ENCODE peak calls at places on chromosome 12, in nine cellular contexts. A is astrocyte of the cerebellum; S is fibroblast of pulmonary artery; D is tibial nerve; Q is psoas muscle; T is CD4-positive, alpha-beta T cell; E is ovary; K is HL-60; W is foreskin fibroblast. Z is an unnamed sample.

GRCh38 chr12:122858591-122859302 is 23.5 kb downstream of the HIP1R start:
- DNase-seq in A (no peak), S (no peak), Q (peak), E (no peak), D (no peak), W (no peak), K (no peak), T (no peak), Z (no peak)

GRCh38 chr12:72570601-72571000 is 298.4 kb downstream of the TRHDE start:
- DNase-seq in W (no peak), A (no peak), K (no peak), E (no peak), Q (no peak), T (no peak), D (peak), S (no peak), Z (no peak)

GRCh38 chr12:107844312-107844921 is 69.9 kb downstream of the ASCL4 start:
- DNase-seq in A (no peak), D (no peak), T (no peak), W (peak), Q (peak), E (no peak), S (peak), K (no peak), Z (no peak)

GRCh38 chr12:3193755-3194154 is 116.6 kb downstream of the TSPAN9 start:
- DNase-seq in Q (no peak), T (no peak), A (no peak), D (no peak), E (no peak), S (no peak), K (no peak), W (no peak), Z (no peak)

GRCh38 chr12:77980782-77981181 is 150.1 kb downstream of the NAV3 start:
- DNase-seq in K (no peak), A (no peak), D (no peak), S (no peak), E (no peak), T (no peak), Q (no peak), W (peak), Z (no peak)

GRCh38 chr12:95096852-95097251 is 23.4 kb upstream of the NR2C1 start:
- DNase-seq in E (no peak), A (no peak), S (peak), T (no peak), Q (no peak), K (no peak), D (peak), W (peak), Z (no peak)

GRCh38 chr12:26113194-26113654 is 11.6 kb downstream of the BHLHE41 start:
- DNase-seq in Q (no peak), D (peak), W (no peak), T (no peak), S (no peak), E (no peak), A (no peak), K (no peak), Z (no peak)

GRCh38 chr12:94208433-94208921 is 60.1 kb downstream of the PLXNC1 start:
- DNase-seq in S (no peak), W (no peak), Q (no peak), T (no peak), D (peak), K (no peak), E (no peak), A (no peak), Z (no peak)

GRCh38 chr12:6426882-6427671 is 17.7 kb upstream of the CD27 start:
- DNase-seq in K (no peak), T (peak), Q (no peak), W (no peak), S (no peak), A (no peak), D (no peak), E (peak), Z (no peak)

GRCh38 chr12:19739195-19739776 is 300.0 kb downstream of the AEBP2 start:
- DNase-seq in A (peak), Q (no peak), E (no peak), W (peak), S (peak), T (no peak), K (no peak), D (peak), Z (peak)

GRCh38 chr12:111441107-111441928 is 35.6 kb downstream of the SH2B3 start:
- DNase-seq in A (no peak), E (no peak), K (no peak), D (no peak), S (no peak), Q (no peak), W (peak), T (no peak), Z (no peak)

GRCh38 chr12:42798811-42799438 is 209.4 kb upstream of the PRICKLE1 start:
- DNase-seq in D (no peak), E (no peak), K (no peak), Q (no peak), A (peak), S (peak), T (no peak), W (peak), Z (no peak)

GRCh38 chr12:80332827-80333226 is 111.2 kb upstream of the PTPRQ start:
- DNase-seq in A (no peak), W (no peak), K (no peak), Q (no peak), D (no peak), E (no peak), T (no peak), S (no peak), Z (no peak)

GRCh38 chr12:78746001-78746400 is 118.6 kb upstream of the SYT1 start:
- DNase-seq in A (no peak), S (no peak), Q (no peak), E (no peak), W (no peak), T (no peak), K (no peak), D (no peak), Z (no peak)

GRCh38 chr12:22458301-22458917 is 85.9 kb downstream of the C2CD5 start:
- DNase-seq in E (no peak), D (no peak), T (no peak), W (no peak), A (no peak), Q (no peak), K (no peak), S (no peak), Z (no peak)

GRCh38 chr12:77837876-77838291 is 7.2 kb downstream of the NAV3 start:
- DNase-seq in Q (peak), T (no peak), A (no peak), D (no peak), E (peak), W (no peak), S (peak), K (no peak), Z (no peak)

GRCh38 chr12:86230516-86231146 is 25.6 kb downstream of the MGAT4C start:
- DNase-seq in W (peak), A (peak), D (no peak), Q (no peak), E (no peak), K (no peak), S (peak), T (no peak), Z (no peak)

GRCh38 chr12:107684990-107685359 is 624 bp upstream of the PWP1 start:
- DNase-seq in W (peak), A (no peak), K (no peak), Q (no peak), E (no peak), D (no peak), S (peak), T (peak), Z (no peak)

GRCh38 chr12:53725824-53726223 is 1.4 kb downstream of the CALCOCO1 start:
- DNase-seq in E (no peak), T (no peak), A (no peak), K (no peak), D (no peak), W (peak), Q (no peak), S (no peak), Z (no peak)

GRCh38 chr12:116319851-116320621 is 42.5 kb upstream of the MED13L start:
- DNase-seq in K (no peak), D (peak), W (peak), E (peak), T (no peak), Q (peak), S (peak), A (peak), Z (peak)

GRCh38 chr12:69556383-69556782 is 28.9 kb upstream of the CCT2 start:
- DNase-seq in A (no peak), Q (no peak), S (no peak), T (no peak), E (no peak), K (no peak), W (no peak), D (no peak), Z (no peak)

GRCh38 chr12:104957388-104958008 is 592 bp downstream of the SLC41A2 start:
- DNase-seq in S (no peak), E (no peak), A (no peak), D (no peak), T (peak), Q (no peak), K (no peak), W (peak), Z (no peak)

GRCh38 chr12:29317556-29318363 is 63.2 kb downstream of the ERGIC2 start:
- DNase-seq in T (peak), W (peak), Q (no peak), D (peak), K (peak), S (peak), A (peak), E (no peak), Z (no peak)

GRCh38 chr12:19967486-19967885 is 400.9 kb upstream of the PDE3A start:
- DNase-seq in S (peak), E (no peak), K (peak), Q (no peak), A (peak), T (no peak), D (peak), W (peak), Z (peak)

GRCh38 chr12:107681836-107682820 is 3.5 kb upstream of the PWP1 start:
- DNase-seq in S (no peak), A (no peak), D (no peak), Q (no peak), T (no peak), K (no peak), W (no peak), E (no peak), Z (no peak)

GRCh38 chr12:123269395-123269892 is 2.2 kb downstream of the CDK2AP1 start:
- DNase-seq in S (peak), Q (peak), E (peak), A (peak), T (no peak), D (peak), K (no peak), W (peak), Z (peak)

GRCh38 chr12:48010366-48010970 is 6.2 kb upstream of the COL2A1 start:
- DNase-seq in S (no peak), Q (no peak), A (no peak), D (no peak), K (no peak), W (no peak), T (no peak), E (no peak), Z (no peak)

GRCh38 chr12:25089738-25090137 is 105.2 kb downstream of the DNAI7 start:
- DNase-seq in T (no peak), Q (no peak), D (no peak), E (no peak), S (no peak), A (no peak), W (no peak), K (no peak), Z (no peak)

GRCh38 chr12:29547844-29548243 is 50.4 kb upstream of the OVCH1 start:
- DNase-seq in D (no peak), S (no peak), T (no peak), A (no peak), Q (no peak), E (no peak), K (no peak), W (no peak), Z (no peak)

GRCh38 chr12:51323317-51323960 is 535 bp downstream of the BIN2 start:
- DNase-seq in Q (no peak), K (no peak), S (no peak), D (no peak), T (peak), E (no peak), A (no peak), W (no peak), Z (no peak)

GRCh38 chr12:114631242-114631641 is 52.7 kb downstream of the TBX3 start:
- DNase-seq in D (no peak), Q (no peak), S (no peak), K (no peak), W (no peak), E (no peak), T (no peak), A (no peak), Z (no peak)

GRCh38 chr12:114638790-114639435 is 45.1 kb downstream of the TBX3 start:
- DNase-seq in A (no peak), T (no peak), E (no peak), W (no peak), S (no peak), K (no peak), D (no peak), Q (no peak), Z (no peak)

GRCh38 chr12:114636723-114637480 is 47.1 kb downstream of the TBX3 start:
- DNase-seq in D (no peak), T (no peak), A (no peak), E (no peak), W (peak), Q (no peak), S (peak), K (no peak), Z (no peak)
- TF ChIP-seq CTCF in D (no peak), T (no peak), A (peak), E (no peak), W (peak), Q (no peak), S (peak), K (no peak), Z (peak)

GRCh38 chr12:132460571-132460970 is 29.4 kb upstream of the FBRSL1 start:
- DNase-seq in W (no peak), S (peak), T (no peak), E (no peak), D (no peak), Q (no peak), A (no peak), K (no peak), Z (no peak)
- TF ChIP-seq CTCF in W (no peak), S (peak), T (peak), E (no peak), D (no peak), Q (peak), A (peak), K (peak), Z (peak)

DNA sequence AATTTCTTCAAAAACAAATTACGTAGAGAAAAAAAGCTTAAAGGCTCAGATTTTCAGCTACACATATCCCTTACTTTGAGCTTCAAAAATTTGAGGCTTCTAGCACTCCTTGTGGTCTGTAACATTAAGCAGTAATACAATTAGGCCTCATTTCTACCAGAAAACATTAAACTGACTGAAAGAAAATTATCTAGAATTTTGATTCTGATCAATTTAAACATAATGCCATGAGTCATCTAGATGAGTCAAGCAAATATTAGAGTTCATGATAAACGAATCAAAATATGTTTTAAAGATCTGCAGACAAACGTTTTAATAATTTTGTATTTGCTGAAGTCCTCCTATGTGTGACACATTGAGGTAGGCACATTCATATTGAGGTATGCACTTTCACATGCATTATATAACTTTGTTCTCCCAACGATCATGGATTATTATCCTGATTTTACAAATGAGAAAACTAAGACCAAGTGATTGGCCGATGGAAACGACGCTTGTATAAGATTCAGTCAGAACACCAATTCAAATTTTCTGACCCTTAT is 4.3 kb downstream of the OSBPL8 start:
- DNase-seq in E (no peak), W (peak), T (no peak), D (no peak), S (no peak), Q (no peak), K (no peak), A (no peak), Z (no peak)
- TF ChIP-seq CTCF in E (no peak), W (peak), T (no peak), D (no peak), S (peak), Q (no peak), K (no peak), A (no peak), Z (no peak)

GRCh38 chr12:88490425-88490824 is 89.8 kb downstream of the KITLG start:
- DNase-seq in S (no peak), D (no peak), Q (no peak), K (no peak), W (no peak), A (no peak), E (no peak), T (no peak), Z (no peak)

GRCh38 chr12:88493651-88494050 is 86.6 kb downstream of the KITLG start:
- DNase-seq in A (peak), K (no peak), S (peak), E (no peak), T (no peak), D (no peak), W (peak), Q (no peak), Z (no peak)

GRCh38 chr12:88496429-88497190 is 83.7 kb downstream of the KITLG start:
- DNase-seq in S (no peak), T (no peak), K (no peak), D (no peak), A (no peak), W (peak), Q (no peak), E (no peak), Z (no peak)

GRCh38 chr12:88495031-88495430 is 85.2 kb downstream of the KITLG start:
- DNase-seq in E (no peak), K (no peak), W (no peak), D (no peak), S (no peak), T (no peak), A (no peak), Q (no peak), Z (no peak)

GRCh38 chr12:88494520-88494919 is 85.8 kb downstream of the KITLG start:
- DNase-seq in S (no peak), Q (no peak), K (no peak), A (no peak), T (no peak), D (no peak), W (no peak), E (no peak), Z (no peak)
- TF ChIP-seq CTCF in S (no peak), Q (no peak), K (no peak), A (no peak), T (no peak), D (no peak), W (no peak), E (no peak), Z (no peak)

GRCh38 chr12:58540480-58541299 is 379.6 kb downstream of the LRIG3 start:
- DNase-seq in S (peak), E (peak), T (no peak), D (peak), A (peak), W (peak), K (no peak), Q (peak), Z (peak)
- TF ChIP-seq CTCF in S (peak), E (no peak), T (no peak), D (peak), A (peak), W (peak), K (peak), Q (peak), Z (peak)

DNA sequence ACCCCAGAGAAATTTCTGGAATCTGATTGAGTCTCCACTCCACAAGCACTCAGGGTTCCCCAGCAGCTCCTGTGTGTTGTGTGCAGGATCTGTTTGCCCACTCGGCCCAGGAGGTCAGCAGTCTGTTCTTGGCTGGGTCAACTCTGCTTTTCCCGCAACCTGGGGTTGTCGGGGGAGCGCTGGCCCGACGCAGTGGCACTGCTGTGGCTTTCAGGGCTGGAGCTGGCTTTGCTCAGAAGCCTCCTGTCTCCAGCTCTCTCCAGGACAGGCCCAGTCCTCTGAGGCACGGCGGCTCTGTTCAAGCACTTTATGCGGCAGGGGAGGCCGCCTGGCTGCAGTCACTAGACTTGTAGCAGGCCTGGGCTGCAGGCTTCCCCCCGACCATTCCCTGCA is 23.7 kb downstream of the P2RX4 start:
- DNase-seq in E (no peak), K (no peak), T (no peak), Q (peak), W (no peak), A (no peak), S (no peak), D (no peak), Z (no peak)
- TF ChIP-seq CTCF in E (no peak), K (no peak), T (no peak), Q (no peak), W (no peak), A (no peak), S (no peak), D (no peak), Z (no peak)

GRCh38 chr12:49587174-49587908 is 18.1 kb downstream of the FAM186B start:
- DNase-seq in K (no peak), S (no peak), Q (no peak), E (no peak), D (no peak), A (no peak), W (no peak), T (no peak), Z (no peak)
- TF ChIP-seq CTCF in K (no peak), S (no peak), Q (no peak), E (no peak), D (no peak), A (peak), W (no peak), T (no peak), Z (no peak)

Z was measured in AG09309.